ENCODE peak calls at places on chromosomes 1 and 21, in four cellular contexts. E, F, A and B are unnamed samples.

GRCh38 chr1:184163674-184164470 is 112.3 kb downstream of the TSEN15 start:
- DNase-seq in E (peak), F (no peak), A (no peak), B (no peak)

GRCh38 chr1:200153277-200154055 is 126.0 kb downstream of the NR5A2 start:
- DNase-seq in E (no peak), F (no peak), A (no peak), B (no peak)

GRCh38 chr1:153598309-153599172 is 14.4 kb downstream of the S100A16 start:
- DNase-seq in E (peak), F (no peak), A (peak), B (no peak)

GRCh38 chr1:208066583-208066982 is 155.7 kb upstream of the CD34 start:
- DNase-seq in E (no peak), F (no peak), A (no peak), B (no peak)

GRCh38 chr1:198935371-198935921 is 296.6 kb downstream of the PTPRC start:
- DNase-seq in E (peak), F (peak), A (peak), B (peak)

GRCh38 chr1:198848649-198849048 is 209.8 kb downstream of the PTPRC start:
- DNase-seq in E (peak), F (no peak), A (peak), B (no peak)

GRCh38 chr21:42997053-42997452 is 22.7 kb downstream of the PKNOX1 start:
- DNase-seq in E (peak), F (peak), A (no peak), B (no peak)

GRCh38 chr21:31660134-31660565 is 657 bp downstream of the SOD1 start:
- DNase-seq in E (peak), F (peak), A (no peak), B (no peak)

GRCh38 chr1:211577277-211577825 is 1.6 kb downstream of the SLC30A1 start:
- DNase-seq in E (no peak), F (no peak), A (peak), B (no peak)

GRCh38 chr1:33612877-33613487 is 140.5 kb downstream of the ZSCAN20 start:
- DNase-seq in E (peak), F (peak), A (peak), B (no peak)

GRCh38 chr1:32178380-32179192 is 889 bp upstream of the TXLNA start:
- DNase-seq in E (no peak), F (no peak), A (no peak), B (no peak)

GRCh38 chr1:202998836-202999750 is 8.1 kb upstream of the TMEM183A start:
- DNase-seq in E (peak), F (peak), A (peak), B (no peak)

GRCh38 chr1:201322653-201323510 is 39.6 kb downstream of the PKP1 start:
- DNase-seq in E (no peak), F (no peak), A (no peak), B (no peak)

GRCh38 chr1:230163719-230164118 is 96.7 kb downstream of the GALNT2 start:
- DNase-seq in E (no peak), F (no peak), A (no peak), B (no peak)

GRCh38 chr1:239976130-239976968 is 115.3 kb upstream of the FMN2 start:
- DNase-seq in E (peak), F (peak), A (peak), B (no peak)

GRCh38 chr21:44529011-44529421 is 11.0 kb downstream of the KRTAP10-1 start:
- DNase-seq in E (no peak), F (no peak), A (no peak), B (no peak)

GRCh38 chr1:165228676-165229075 is 127.8 kb downstream of the LMX1A start:
- DNase-seq in E (no peak), F (no peak), A (no peak), B (no peak)